ENCODE peak calls at places on chromosomes 12 and 14, in seven cellular contexts. T is amniotic epithelial cell, L is mesendoderm, C is hippocampal formation, J is cardiac fibroblast, N is substantia nigra, O is AG04450. V is an unnamed sample.

GRCh38 chr14:92108345-92109254 is 2.2 kb upstream of the ATXN3 start:
- DNase-seq in J (no peak), T (no peak), C (no peak), O (no peak), L (peak; percentile 46), N (no peak), V (peak; percentile 75)

GRCh38 chr12:42960087-42960527 is 370.6 kb upstream of the PRICKLE1 start:
- DNase-seq in O (no peak), T (no peak), J (peak; percentile 44), N (no peak), C (no peak), L (no peak), V (no peak)

GRCh38 chr12:6961695-6962284 is 8.7 kb downstream of the PHB2 start:
- DNase-seq in J (peak; percentile 80), O (no peak), N (no peak), T (peak; percentile 72), C (no peak), L (peak; percentile 97), V (peak; percentile 96)

GRCh38 chr14:67566908-67567307 is 33.2 kb downstream of the PIGH start:
- DNase-seq in N (no peak), L (peak; percentile 57), T (peak; percentile 93), J (no peak), C (peak; percentile 23), O (no peak), V (no peak)

GRCh38 chr12:57477710-57478681 is 1.7 kb downstream of the ARHGAP9 start:
- DNase-seq in J (peak; percentile 60), L (no peak), N (no peak), C (no peak), O (no peak), T (peak; percentile 78), V (peak; percentile 75)

GRCh38 chr12:11630046-11630706 is 19.3 kb upstream of the ETV6 start:
- DNase-seq in L (no peak), T (no peak), O (no peak), N (no peak), J (no peak), C (no peak), V (no peak)

GRCh38 chr12:105729931-105730330 is 399.4 kb downstream of the C12orf75 start:
- DNase-seq in O (no peak), T (no peak), C (no peak), J (no peak), L (no peak), N (no peak), V (no peak)

GRCh38 chr12:121026274-121027045 is 10.2 kb upstream of the C12orf43 start:
- DNase-seq in O (no peak), T (peak; percentile 41), L (peak; percentile 90), C (no peak), N (no peak), J (no peak), V (peak; percentile 60)

GRCh38 chr12:51122844-51123243 is 39.4 kb upstream of the CSRNP2 start:
- DNase-seq in C (no peak), N (no peak), L (no peak), O (no peak), J (no peak), T (no peak), V (no peak)

GRCh38 chr12:25553083-25553482 is at the start of gene LMNTD1:
- DNase-seq in C (no peak), J (peak; percentile 85), L (no peak), O (no peak), N (no peak), T (peak; percentile 66), V (no peak)

GRCh38 chr14:79404874-79405273 is 806.4 kb downstream of the DIO2 start:
- DNase-seq in C (no peak), T (peak; percentile 6), O (no peak), J (no peak), N (no peak), L (no peak), V (no peak)

GRCh38 chr12:57099766-57100165 is 10.9 kb downstream of the NAB2 start:
- DNase-seq in N (no peak), T (no peak), O (no peak), C (no peak), J (no peak), L (peak; percentile 47), V (no peak)

GRCh38 chr14:69658664-69659261 is 47.4 kb downstream of the SUSD6 start:
- DNase-seq in J (peak; percentile 55), T (peak; percentile 34), N (no peak), O (no peak), C (no peak), L (no peak), V (no peak)

GRCh38 chr12:49982246-49983229 is 9.8 kb downstream of the AQP6 start:
- DNase-seq in C (no peak), T (peak; percentile 47), J (peak; percentile 57), O (no peak), N (no peak), L (no peak), V (peak; percentile 31)

GRCh38 chr14:81400852-81401251 is 728 bp upstream of the STON2 start:
- DNase-seq in L (peak; percentile 86), T (peak; percentile 75), O (peak; percentile 6), C (no peak), J (peak; percentile 99), N (no peak), V (no peak)

GRCh38 chr14:75911883-75912282 is 69.9 kb downstream of the TGFB3 start:
- DNase-seq in J (peak; percentile 69), C (peak; percentile 30), L (peak; percentile 90), O (no peak), N (peak; percentile 5), T (peak; percentile 23), V (peak; percentile 92)

GRCh38 chr14:22997676-22998323 is 12.1 kb downstream of the C14orf93 start:
- DNase-seq in T (no peak), N (no peak), C (no peak), J (no peak), L (no peak), O (no peak), V (no peak)

GRCh38 chr12:86158956-86159355 is 97.2 kb downstream of the MGAT4C start:
- DNase-seq in J (no peak), L (no peak), C (no peak), N (no peak), T (peak; percentile 71), O (no peak), V (no peak)

GRCh38 chr12:70831538-70831937 is 89.0 kb downstream of the PTPRR start:
- DNase-seq in T (peak; percentile 29), J (peak; percentile 49), N (no peak), O (no peak), L (no peak), C (no peak), V (no peak)